ENCODE peak calls at places on chromosomes 16 and 17, in six cellular contexts. Y is HCT116; X is left ventricle myocardium inferior; T is effector memory CD4-positive, alpha-beta T cell; P is mesendoderm; C is psoas muscle. M is an unnamed sample. For H3K27me3, the result is how much of the 10 kb centered on the place peaks cover.

GRCh38 chr16:17470871-17471744 is at the start of gene XYLT1:
- DNase-seq in X (peak), T (peak), P (peak), C (peak), Y (no peak), M (peak)

GRCh38 chr17:56777859-56778258 is 55.9 kb downstream of the C17orf67 start:
- DNase-seq in X (no peak), C (no peak), Y (no peak), P (no peak), T (no peak), M (no peak)

GRCh38 chr17:46876353-46876887 is 25.0 kb downstream of the WNT9B start:
- DNase-seq in C (no peak), X (no peak), Y (peak), P (peak), T (no peak), M (peak)

GRCh38 chr17:82114872-82115271 is 16.8 kb upstream of the FASN start:
- DNase-seq in T (no peak), P (no peak), C (no peak), X (no peak), Y (no peak), M (no peak)

GRCh38 chr16:81956213-81956948 is 54.9 kb downstream of the SDR42E1 start:
- DNase-seq in Y (no peak), T (no peak), P (no peak), X (no peak), C (no peak), M (no peak)

GRCh38 chr16:65896448-65897153 is 469.9 kb upstream of the CDH5 start:
- DNase-seq in P (no peak), Y (no peak), X (no peak), T (no peak), C (no peak), M (no peak)

GRCh38 chr17:27764589-27764988 is 35.7 kb downstream of the NOS2 start:
- DNase-seq in P (no peak), T (no peak), C (no peak), Y (no peak), X (no peak), M (no peak)

GRCh38 chr17:10001296-10001904 is 96.3 kb upstream of the RCVRN start:
- DNase-seq in X (no peak), P (no peak), T (no peak), C (no peak), Y (no peak), M (no peak)

GRCh38 chr17:45019177-45019711 is 32.2 kb downstream of the DCAKD start:
- DNase-seq in C (peak), Y (no peak), P (no peak), T (peak), X (peak), M (peak)

GRCh38 chr17:55249861-55250260 is 14.9 kb upstream of the HLF start:
- DNase-seq in P (no peak), T (no peak), C (no peak), X (no peak), Y (no peak), M (no peak)

GRCh38 chr16:73020409-73020884 is 27.5 kb downstream of the ZFHX3 start:
- DNase-seq in P (no peak), C (peak), T (no peak), X (peak), Y (peak), M (no peak)

GRCh38 chr16:1146409-1146808 is 6.5 kb upstream of the CACNA1H start:
- DNase-seq in C (no peak), X (no peak), Y (no peak), P (no peak), T (no peak), M (no peak)

GRCh38 chr17:60165223-60165622 is 15.4 kb downstream of the CA4 start:
- DNase-seq in Y (no peak), T (no peak), P (no peak), C (no peak), X (no peak), M (no peak)

GRCh38 chr16:80466024-80466986 is 74.5 kb upstream of the DYNLRB2 start:
- DNase-seq in P (peak), X (peak), T (peak), C (peak), Y (peak), M (peak)

GRCh38 chr17:4479340-4479981 is 19.2 kb upstream of the SPNS2 start:
- DNase-seq in T (no peak), C (no peak), X (no peak), Y (no peak), P (no peak), M (no peak)

GRCh38 chr16:24700549-24701392 is 28.7 kb upstream of the TNRC6A start:
- DNase-seq in T (no peak), Y (peak), P (peak), X (peak), C (peak), M (no peak)

GRCh38 chr16:14307059-14307531 is 236.0 kb downstream of the MRTFB start:
- DNase-seq in C (no peak), P (peak), Y (no peak), X (no peak), T (no peak), M (no peak)

GRCh38 chr16:70454221-70455034 is at the start of gene FCSK:
- DNase-seq in X (peak), T (peak), P (peak), C (peak), Y (peak), M (peak)

GRCh38 chr16:84982434-84982833 is 28.9 kb downstream of the ZDHHC7 start:
- DNase-seq in Y (no peak), X (no peak), T (no peak), P (no peak), C (peak), M (no peak)

GRCh38 chr17:48162305-48162934 is 54.9 kb downstream of the SNX11 start:
- DNase-seq in T (no peak), C (no peak), Y (no peak), P (peak), X (no peak), M (no peak)

GRCh38 chr17:48162946-48163506 is 55.5 kb downstream of the SNX11 start:
- DNase-seq in Y (no peak), P (no peak), T (no peak), X (no peak), C (no peak), M (peak)

GRCh38 chr17:48160177-48160967 is 52.8 kb downstream of the SNX11 start:
- DNase-seq in C (no peak), P (peak), T (no peak), X (no peak), Y (no peak), M (no peak)

GRCh38 chr17:48161127-48161905 is 53.8 kb downstream of the SNX11 start:
- DNase-seq in Y (no peak), X (no peak), C (no peak), T (no peak), P (no peak), M (no peak)

GRCh38 chr17:48163809-48164208 is 56.2 kb downstream of the SNX11 start:
- DNase-seq in C (no peak), P (no peak), Y (no peak), X (no peak), T (no peak), M (no peak)
- H3K27me3 ChIP-seq in C (under half), P (under half), Y (under half), X (half or more), T (under half), M (under half)

GRCh38 chr16:3149193-3149530 is 14.3 kb downstream of the ZNF213 start:
- DNase-seq in Y (no peak), T (no peak), X (no peak), P (no peak), C (peak), M (no peak)
- H3K4me3 ChIP-seq in Y (peak), T (no peak), X (peak), P (no peak), C (no peak), M (no peak)

GRCh38 chr16:49838639-49839461 is 17.1 kb downstream of the ZNF423 start:
- DNase-seq in P (no peak), X (no peak), T (no peak), C (peak), Y (no peak), M (no peak)
- H3K27me3 ChIP-seq in P (under half), X (under half), T (under half), C (under half), Y (under half), M (under half)

GRCh38 chr17:42460371-42460770 is 1.7 kb downstream of the ATP6V0A1 start:
- DNase-seq in C (no peak), P (no peak), Y (no peak), X (no peak), T (no peak), M (no peak)
- H3K4me3 ChIP-seq in C (peak), P (no peak), Y (peak), X (peak), T (no peak), M (peak)

GRCh38 chr16:51150159-51150893 is 744 bp downstream of the SALL1 start:
- DNase-seq in X (no peak), Y (no peak), P (no peak), T (no peak), C (no peak), M (no peak)

GRCh38 chr16:51147776-51148673 is 3.0 kb downstream of the SALL1 start:
- DNase-seq in Y (no peak), P (no peak), X (no peak), C (no peak), T (no peak), M (no peak)

GRCh38 chr16:51148674-51149228 is 2.3 kb downstream of the SALL1 start:
- DNase-seq in Y (no peak), P (no peak), C (no peak), X (no peak), T (no peak), M (no peak)

GRCh38 chr16:51149721-51150158 is 1.3 kb downstream of the SALL1 start:
- DNase-seq in X (no peak), P (no peak), C (no peak), Y (no peak), T (no peak), M (no peak)

GRCh38 chr16:51149251-51149661 is 1.8 kb downstream of the SALL1 start:
- DNase-seq in X (no peak), T (no peak), Y (no peak), P (no peak), C (no peak), M (no peak)
- H3K27me3 ChIP-seq in X (half or more), T (under half), Y (under half), P (under half), C (under half), M (under half)

DNA sequence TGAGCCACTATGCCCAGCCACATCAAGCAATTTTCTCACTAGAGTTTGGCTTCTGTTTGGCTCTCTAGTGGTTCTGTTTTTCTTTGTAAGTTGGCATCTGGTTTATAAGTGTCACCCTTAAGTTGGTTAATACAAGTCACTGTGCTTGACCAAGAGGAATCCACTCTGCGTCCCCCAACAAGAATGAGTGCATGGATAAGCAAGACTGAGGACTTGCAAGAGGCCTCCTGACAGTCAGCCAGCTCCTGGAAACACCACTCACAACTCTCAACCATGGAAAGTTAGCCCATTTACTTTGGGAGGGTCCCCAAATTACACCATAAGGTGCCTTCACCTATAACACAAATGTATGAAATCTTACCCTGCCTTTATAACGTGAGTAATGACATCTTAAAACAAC is 7.6 kb downstream of the RFWD3 start:
- DNase-seq in P (no peak), Y (no peak), C (no peak), X (no peak), T (no peak), M (no peak)
- H3K4me3 ChIP-seq in P (no peak), Y (no peak), C (no peak), X (no peak), T (no peak), M (no peak)

GRCh38 chr16:67101301-67101675 is 8.5 kb upstream of the PHAF1 start:
- DNase-seq in C (no peak), T (no peak), Y (no peak), X (no peak), P (no peak), M (no peak)

GRCh38 chr16:67093098-67093732 is 16.5 kb upstream of the PHAF1 start:
- DNase-seq in Y (no peak), T (no peak), X (no peak), P (no peak), C (no peak), M (no peak)

GRCh38 chr16:67101683-67102082 is 8.1 kb upstream of the PHAF1 start:
- DNase-seq in T (no peak), X (no peak), C (no peak), P (no peak), Y (no peak), M (no peak)

GRCh38 chr16:67100569-67101300 is 9.0 kb upstream of the PHAF1 start:
- DNase-seq in X (no peak), T (no peak), P (peak), C (no peak), Y (no peak), M (peak)

DNA sequence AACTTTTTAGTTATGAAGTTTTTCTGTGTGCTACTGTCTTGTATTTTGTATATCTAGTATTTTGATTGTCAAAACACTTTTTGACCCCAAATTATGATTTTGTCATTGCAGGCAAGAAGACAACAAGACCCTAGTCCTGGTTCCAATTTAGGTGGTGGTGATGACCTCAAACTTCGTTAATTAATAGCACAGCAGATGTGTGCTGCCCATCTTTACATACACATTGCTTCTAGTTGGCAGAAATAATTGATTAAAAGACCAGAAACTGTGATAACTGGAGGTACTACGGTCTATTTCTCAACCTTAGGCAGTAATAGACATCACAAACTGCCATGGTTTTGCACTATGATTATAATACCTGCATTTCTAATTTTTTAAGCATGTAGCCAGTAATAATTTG is 11.1 kb upstream of the PHAF1 start:
- DNase-seq in X (no peak), P (no peak), Y (no peak), C (no peak), T (no peak), M (no peak)
- H3K27me3 ChIP-seq in X (under half), P (under half), Y (under half), C (under half), T (under half), M (under half)

GRCh38 chr17:50558091-50558490 is 2.4 kb upstream of the CACNA1G start:
- DNase-seq in C (no peak), P (no peak), Y (no peak), T (no peak), X (no peak), M (no peak)

GRCh38 chr17:50560185-50560824 is at the start of gene CACNA1G:
- DNase-seq in C (peak), Y (peak), X (peak), T (peak), P (peak), M (peak)

GRCh38 chr17:50559674-50560184 is 786 bp upstream of the CACNA1G start:
- DNase-seq in T (peak), X (peak), Y (peak), P (peak), C (no peak), M (no peak)

GRCh38 chr17:50558581-50558954 is 1.9 kb upstream of the CACNA1G start:
- DNase-seq in X (no peak), P (no peak), C (no peak), Y (no peak), T (no peak), M (no peak)

DNA sequence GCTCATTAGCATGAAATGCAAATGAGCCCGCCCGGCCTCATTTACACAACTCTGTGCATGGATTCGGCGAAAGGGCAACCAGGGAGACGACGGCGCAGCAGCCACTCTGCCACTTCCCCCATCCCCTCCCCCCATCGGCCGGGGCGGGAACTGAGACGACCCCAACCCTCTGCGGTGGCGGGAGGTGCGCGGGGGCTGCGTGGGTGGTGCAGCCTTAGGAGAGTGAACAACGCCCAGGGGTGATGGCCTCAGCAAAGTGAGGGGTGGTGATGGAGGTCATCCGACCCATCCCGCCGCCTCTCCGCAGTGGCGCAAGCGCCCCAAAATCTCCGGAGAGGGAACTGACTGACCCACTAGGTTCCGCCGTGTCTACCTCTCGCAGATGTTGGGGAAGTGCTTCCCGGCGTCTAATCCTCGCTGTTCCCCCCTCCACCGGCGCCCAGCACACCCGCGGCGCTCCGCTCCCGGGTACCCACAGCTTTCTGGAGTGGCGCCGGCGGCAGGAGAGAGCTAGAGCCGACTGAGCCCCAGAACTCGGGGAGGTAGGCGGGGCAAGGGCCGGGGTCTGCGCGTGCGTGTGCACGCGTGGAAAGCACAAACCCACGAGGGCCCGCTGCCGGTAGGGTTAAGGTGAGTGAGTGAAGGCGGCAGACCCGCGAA is 1.4 kb upstream of the CACNA1G start:
- DNase-seq in C (no peak), T (no peak), Y (no peak), X (no peak), P (peak), M (no peak)
- H3K4me3 ChIP-seq in C (peak), T (peak), Y (no peak), X (peak), P (peak), M (no peak)

GRCh38 chr17:40094874-40095273 is 5.5 kb downstream of the NR1D1 start:
- DNase-seq in C (no peak), Y (no peak), P (no peak), T (no peak), X (no peak), M (no peak)
- H3K27me3 ChIP-seq in C (under half), Y (under half), P (under half), T (under half), X (under half), M (under half)

M was measured in MM.1S.